ENCODE peak calls at places on chromosomes 7 and 10, in six cellular contexts. One of them, this sample, is unnamed.
A peak's percentile ranks its signal among the peaks of the same experiment; 100 is the strongest.

GRCh38 chr10:24834869-24835268 is 111.2 kb upstream of the ARHGAP21 start:
- DNase-seq in spleen: no peak
- DNase-seq in tibial nerve: no peak
- DNase-seq in right lobe of liver: no peak
- DNase-seq in HCT116: no peak
- DNase-seq in Peyer's patch: no peak
- DNase-seq in this sample: no peak

GRCh38 chr10:29692121-29692539 is 57.4 kb upstream of the SVIL start:
- DNase-seq in spleen: no peak
- DNase-seq in tibial nerve: no peak
- DNase-seq in right lobe of liver: no peak
- DNase-seq in HCT116: no peak
- DNase-seq in Peyer's patch: no peak
- DNase-seq in this sample: peak; percentile 36

GRCh38 chr7:18508441-18509427 is 13.2 kb downstream of the HDAC9 start:
- DNase-seq in spleen: no peak
- DNase-seq in tibial nerve: no peak
- DNase-seq in right lobe of liver: no peak
- DNase-seq in HCT116: peak; percentile 66
- DNase-seq in Peyer's patch: no peak
- DNase-seq in this sample: peak; percentile 42

GRCh38 chr7:144975882-144976281 is 140.0 kb upstream of the TPK1 start:
- DNase-seq in spleen: no peak
- DNase-seq in tibial nerve: no peak
- DNase-seq in right lobe of liver: no peak
- DNase-seq in HCT116: no peak
- DNase-seq in Peyer's patch: no peak
- DNase-seq in this sample: no peak

GRCh38 chr10:47420305-47421056 is 36.4 kb upstream of the ZNF488 start:
- DNase-seq in spleen: peak; percentile 68
- DNase-seq in tibial nerve: no peak
- DNase-seq in right lobe of liver: no peak
- DNase-seq in HCT116: no peak
- DNase-seq in Peyer's patch: peak; percentile 33
- DNase-seq in this sample: no peak

GRCh38 chr7:141304291-141304690 is 230.4 kb downstream of the TMEM178B start:
- DNase-seq in spleen: no peak
- DNase-seq in tibial nerve: no peak
- DNase-seq in right lobe of liver: no peak
- DNase-seq in HCT116: no peak
- DNase-seq in Peyer's patch: no peak
- DNase-seq in this sample: no peak

GRCh38 chr7:134854816-134855215 is 75.4 kb downstream of the CALD1 start:
- DNase-seq in spleen: no peak
- DNase-seq in tibial nerve: no peak
- DNase-seq in right lobe of liver: no peak
- DNase-seq in HCT116: no peak
- DNase-seq in Peyer's patch: no peak
- DNase-seq in this sample: no peak

GRCh38 chr10:78570633-78571032 is 498.1 kb upstream of the ZMIZ1 start:
- DNase-seq in spleen: no peak
- DNase-seq in tibial nerve: no peak
- DNase-seq in right lobe of liver: no peak
- DNase-seq in HCT116: no peak
- DNase-seq in Peyer's patch: no peak
- DNase-seq in this sample: no peak

GRCh38 chr7:8121243-8121642 is 140.7 kb downstream of the ICA1 start:
- DNase-seq in spleen: no peak
- DNase-seq in tibial nerve: no peak
- DNase-seq in right lobe of liver: no peak
- DNase-seq in HCT116: no peak
- DNase-seq in Peyer's patch: no peak
- DNase-seq in this sample: no peak

GRCh38 chr7:76185187-76185915 is 16.3 kb upstream of the SRRM3 start:
- DNase-seq in spleen: no peak
- DNase-seq in tibial nerve: no peak
- DNase-seq in right lobe of liver: no peak
- DNase-seq in HCT116: no peak
- DNase-seq in Peyer's patch: no peak
- DNase-seq in this sample: no peak

GRCh38 chr7:106858618-106859532 is 6.2 kb upstream of the PIK3CG start:
- DNase-seq in spleen: peak; percentile 76
- DNase-seq in tibial nerve: no peak
- DNase-seq in right lobe of liver: peak; percentile 55
- DNase-seq in HCT116: no peak
- DNase-seq in Peyer's patch: peak; percentile 63
- DNase-seq in this sample: no peak

GRCh38 chr7:116122972-116123595 is 87.3 kb upstream of the TES start:
- DNase-seq in spleen: no peak
- DNase-seq in tibial nerve: no peak
- DNase-seq in right lobe of liver: no peak
- DNase-seq in HCT116: peak; percentile 32
- DNase-seq in Peyer's patch: no peak
- DNase-seq in this sample: peak; percentile 4

GRCh38 chr7:55500117-55500516 is 72.2 kb downstream of the VOPP1 start:
- DNase-seq in spleen: no peak
- DNase-seq in tibial nerve: no peak
- DNase-seq in right lobe of liver: no peak
- DNase-seq in HCT116: no peak
- DNase-seq in Peyer's patch: no peak
- DNase-seq in this sample: no peak

GRCh38 chr7:80493121-80493849 is 18.6 kb downstream of the GNAT3 start:
- DNase-seq in spleen: no peak
- DNase-seq in tibial nerve: no peak
- DNase-seq in right lobe of liver: no peak
- DNase-seq in HCT116: no peak
- DNase-seq in Peyer's patch: no peak
- DNase-seq in this sample: no peak

GRCh38 chr7:51472873-51473272 is 156.3 kb upstream of the COBL start:
- DNase-seq in spleen: no peak
- DNase-seq in tibial nerve: no peak
- DNase-seq in right lobe of liver: no peak
- DNase-seq in HCT116: no peak
- DNase-seq in Peyer's patch: no peak
- DNase-seq in this sample: no peak

GRCh38 chr7:44348300-44348699 is 22.9 kb upstream of the CAMK2B start:
- DNase-seq in spleen: no peak
- DNase-seq in tibial nerve: no peak
- DNase-seq in right lobe of liver: no peak
- DNase-seq in HCT116: peak; percentile 24
- DNase-seq in Peyer's patch: no peak
- DNase-seq in this sample: peak; percentile 70

GRCh38 chr10:119701861-119702260 is 24.0 kb upstream of the INPP5F start:
- DNase-seq in spleen: no peak
- DNase-seq in tibial nerve: no peak
- DNase-seq in right lobe of liver: no peak
- DNase-seq in HCT116: no peak
- DNase-seq in Peyer's patch: no peak
- DNase-seq in this sample: no peak

GRCh38 chr10:96038476-96039387 is 4.7 kb upstream of the CCNJ start:
- DNase-seq in spleen: no peak
- DNase-seq in tibial nerve: no peak
- DNase-seq in right lobe of liver: no peak
- DNase-seq in HCT116: no peak
- DNase-seq in Peyer's patch: no peak
- DNase-seq in this sample: no peak

GRCh38 chr7:73770002-73770859 is at the start of gene CLDN3:
- DNase-seq in spleen: no peak
- DNase-seq in tibial nerve: no peak
- DNase-seq in right lobe of liver: peak; percentile 97
- DNase-seq in HCT116: peak; percentile 73
- DNase-seq in Peyer's patch: peak; percentile 97
- DNase-seq in this sample: no peak

GRCh38 chr7:99004216-99004615 is 125.9 kb downstream of the TRRAP start:
- DNase-seq in spleen: no peak
- DNase-seq in tibial nerve: no peak
- DNase-seq in right lobe of liver: no peak
- DNase-seq in HCT116: no peak
- DNase-seq in Peyer's patch: no peak
- DNase-seq in this sample: no peak

GRCh38 chr10:47260505-47261111 is 39.4 kb upstream of the GDF10 start:
- DNase-seq in spleen: peak; percentile 69
- DNase-seq in tibial nerve: no peak
- DNase-seq in right lobe of liver: no peak
- DNase-seq in HCT116: no peak
- DNase-seq in Peyer's patch: no peak
- DNase-seq in this sample: no peak

GRCh38 chr10:132058793-132059759 is 6.7 kb upstream of the JAKMIP3 start:
- DNase-seq in spleen: peak; percentile 42
- DNase-seq in tibial nerve: no peak
- DNase-seq in right lobe of liver: peak; percentile 35
- DNase-seq in HCT116: no peak
- DNase-seq in Peyer's patch: no peak
- DNase-seq in this sample: no peak

GRCh38 chr7:115005942-115006341 is 84.0 kb downstream of the MDFIC start:
- DNase-seq in spleen: peak; percentile 66
- DNase-seq in tibial nerve: no peak
- DNase-seq in right lobe of liver: peak; percentile 76
- DNase-seq in HCT116: no peak
- DNase-seq in Peyer's patch: no peak
- DNase-seq in this sample: no peak

GRCh38 chr10:126294451-126294850 is 93.8 kb downstream of the ADAM12 start:
- DNase-seq in spleen: no peak
- DNase-seq in tibial nerve: no peak
- DNase-seq in right lobe of liver: no peak
- DNase-seq in HCT116: no peak
- DNase-seq in Peyer's patch: no peak
- DNase-seq in this sample: no peak

GRCh38 chr7:105644937-105645336 is 63.6 kb upstream of the EFCAB10 start:
- DNase-seq in spleen: no peak
- DNase-seq in tibial nerve: no peak
- DNase-seq in right lobe of liver: no peak
- DNase-seq in HCT116: no peak
- DNase-seq in Peyer's patch: no peak
- DNase-seq in this sample: no peak

GRCh38 chr10:118621304-118621942 is 26.0 kb upstream of the PRLHR start:
- DNase-seq in spleen: no peak
- DNase-seq in tibial nerve: no peak
- DNase-seq in right lobe of liver: no peak
- DNase-seq in HCT116: no peak
- DNase-seq in Peyer's patch: no peak
- DNase-seq in this sample: no peak

GRCh38 chr10:32346551-32347362 is at the start of gene EPC1:
- DNase-seq in spleen: peak; percentile 98
- DNase-seq in tibial nerve: peak; percentile 67
- DNase-seq in right lobe of liver: peak; percentile 91
- DNase-seq in HCT116: peak; percentile 71
- DNase-seq in Peyer's patch: peak; percentile 92
- DNase-seq in this sample: peak; percentile 86
- TF ChIP-seq POLR2A in spleen: peak; percentile 79
- TF ChIP-seq POLR2A in tibial nerve: peak; percentile 85
- TF ChIP-seq POLR2A in right lobe of liver: peak; percentile 96
- TF ChIP-seq POLR2A in HCT116: peak; percentile 80
- TF ChIP-seq POLR2A in Peyer's patch: peak; percentile 93
- TF ChIP-seq POLR2A in this sample: peak; percentile 89

DNA sequence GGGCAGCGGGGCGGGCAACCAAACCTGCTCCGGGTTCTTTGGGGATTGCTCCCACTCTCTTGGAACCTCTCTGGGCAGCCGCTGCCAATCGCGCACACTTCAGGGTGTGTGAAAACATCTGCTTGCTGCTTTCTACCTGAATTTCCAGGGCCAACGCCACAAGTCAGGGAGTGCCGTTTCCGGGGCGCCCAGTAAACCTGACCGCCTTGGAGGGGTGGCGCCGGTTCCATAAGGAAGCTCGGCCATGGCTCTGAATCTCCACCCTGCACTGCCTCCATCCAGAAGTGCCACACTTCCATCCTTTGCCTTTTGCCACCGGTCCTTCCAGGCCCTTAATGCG is 679 bp upstream of the AFAP1L2 start:
- DNase-seq in spleen: no peak
- DNase-seq in tibial nerve: no peak
- DNase-seq in right lobe of liver: no peak
- DNase-seq in HCT116: no peak
- DNase-seq in Peyer's patch: peak; percentile 70
- DNase-seq in this sample: no peak
- TF ChIP-seq POLR2A in spleen: no peak
- TF ChIP-seq POLR2A in tibial nerve: no peak
- TF ChIP-seq POLR2A in right lobe of liver: no peak
- TF ChIP-seq POLR2A in HCT116: no peak
- TF ChIP-seq POLR2A in Peyer's patch: no peak
- TF ChIP-seq POLR2A in this sample: no peak

DNA sequence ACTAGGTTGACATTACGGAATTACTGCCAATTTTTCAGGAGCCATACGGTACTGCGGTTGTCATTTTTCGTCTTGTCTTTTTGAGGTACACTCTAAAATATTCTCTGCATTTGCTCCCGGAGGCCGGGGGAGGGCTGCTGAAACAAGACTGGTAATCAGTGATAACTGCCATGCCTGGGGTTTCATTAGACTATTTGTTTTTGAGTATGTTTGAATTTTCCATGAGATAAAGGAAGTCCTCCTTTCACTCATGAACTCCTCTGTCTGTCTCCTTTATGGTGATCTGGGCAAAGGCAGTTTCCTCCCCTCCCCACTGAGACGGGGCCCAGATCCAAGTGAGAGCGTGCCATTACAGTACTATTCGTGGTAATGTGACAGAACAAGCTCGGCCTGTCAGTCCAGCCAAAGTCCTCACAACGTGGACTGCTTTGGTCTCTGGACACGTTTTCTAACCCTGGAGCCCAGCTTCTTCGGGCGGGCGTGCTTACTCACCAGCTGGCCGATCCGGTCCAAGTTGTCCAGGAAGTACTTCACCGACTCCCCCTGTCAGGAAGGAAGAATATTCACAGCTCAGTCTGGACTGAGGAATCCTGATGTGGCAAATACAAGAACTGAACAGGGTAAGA is 45.1 kb downstream of the AMZ1 start:
- DNase-seq in spleen: peak; percentile 67
- DNase-seq in tibial nerve: no peak
- DNase-seq in right lobe of liver: no peak
- DNase-seq in HCT116: no peak
- DNase-seq in Peyer's patch: no peak
- DNase-seq in this sample: no peak
- TF ChIP-seq POLR2A in spleen: no peak
- TF ChIP-seq POLR2A in tibial nerve: no peak
- TF ChIP-seq POLR2A in right lobe of liver: no peak
- TF ChIP-seq POLR2A in HCT116: no peak
- TF ChIP-seq POLR2A in Peyer's patch: no peak
- TF ChIP-seq POLR2A in this sample: no peak

DNA sequence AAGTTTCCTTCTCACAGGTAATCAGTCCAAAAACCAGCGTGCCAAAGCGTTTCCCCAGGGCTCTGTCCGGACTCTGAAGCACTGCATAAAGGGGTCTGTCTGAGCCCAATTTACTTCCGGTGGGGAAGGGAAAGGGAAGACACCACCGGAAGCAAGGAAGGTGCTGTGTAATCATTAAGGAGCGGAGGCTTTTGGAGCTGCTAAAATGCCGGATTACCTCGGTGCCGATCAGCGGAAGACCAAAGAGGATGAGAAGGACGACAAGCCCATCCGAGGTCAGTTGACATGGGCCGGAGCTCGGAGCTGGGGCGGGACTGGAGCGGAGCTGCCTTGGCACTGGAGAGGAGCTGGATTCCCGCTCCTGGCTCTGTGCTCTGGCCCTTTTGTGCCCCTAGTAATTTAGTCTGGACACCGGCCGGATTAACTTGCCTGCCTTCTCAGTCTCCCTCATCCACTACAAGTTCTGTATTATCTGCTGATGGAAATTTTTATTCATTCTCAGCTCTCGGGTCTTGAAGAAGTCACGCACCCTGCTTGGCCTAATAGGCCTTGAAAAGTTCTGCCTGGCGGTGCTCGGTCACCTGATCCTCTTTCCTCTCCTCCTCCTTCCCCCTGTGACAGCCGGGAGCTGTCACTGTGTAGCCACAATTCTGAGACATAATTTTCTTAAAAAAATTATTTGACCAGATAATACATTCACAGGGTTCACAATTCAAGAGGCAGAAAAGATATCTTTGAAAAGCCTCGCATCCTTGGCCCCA is at the start of gene PSMC2:
- DNase-seq in spleen: peak; percentile 86
- DNase-seq in tibial nerve: peak; percentile 57
- DNase-seq in right lobe of liver: peak; percentile 66
- DNase-seq in HCT116: peak; percentile 94
- DNase-seq in Peyer's patch: peak; percentile 63
- DNase-seq in this sample: peak; percentile 49
- TF ChIP-seq POLR2A in spleen: no peak
- TF ChIP-seq POLR2A in tibial nerve: peak; percentile 31
- TF ChIP-seq POLR2A in right lobe of liver: peak; percentile 64
- TF ChIP-seq POLR2A in HCT116: peak; percentile 45
- TF ChIP-seq POLR2A in Peyer's patch: peak; percentile 35
- TF ChIP-seq POLR2A in this sample: peak; percentile 65